ENCODE peak calls at places on chromosomes 4 and X, in six cellular contexts. E is foreskin fibroblast, V is fibroblast of the aortic adventitia, M is HAP-1, Q is aorta, G is fibroblast of pulmonary artery. P is an unnamed sample.

GRCh38 chr4:48329976-48330375 is 11.4 kb upstream of the SLAIN2 start:
- DNase-seq in G (peak), M (no peak), V (peak), E (peak), Q (no peak), P (peak)

GRCh38 chrX:6557690-6558089 is 22.8 kb upstream of the VCX3A start:
- DNase-seq in Q (no peak), M (no peak), V (no peak), E (no peak), G (no peak), P (no peak)

GRCh38 chrX:103518571-103518970 is 718 bp downstream of the RAB40A start:
- DNase-seq in Q (no peak), E (peak), M (no peak), V (no peak), G (peak), P (no peak)

GRCh38 chr4:145680902-145681301 is 956 bp downstream of the C4orf51 start:
- DNase-seq in Q (no peak), M (no peak), G (no peak), V (no peak), E (no peak), P (no peak)

GRCh38 chrX:6225307-6226052 is 3.2 kb downstream of the NLGN4X start:
- DNase-seq in Q (no peak), E (peak), V (no peak), M (no peak), G (no peak), P (no peak)

GRCh38 chrX:154540897-154541535 is 5.6 kb downstream of the G6PD start:
- DNase-seq in Q (no peak), V (no peak), G (no peak), M (no peak), E (no peak), P (no peak)

GRCh38 chrX:46179748-46180147 is 365.5 kb downstream of the ZNF674 start:
- DNase-seq in E (no peak), Q (no peak), G (no peak), V (no peak), M (no peak), P (no peak)

GRCh38 chr4:158630893-158631292 is 40.8 kb downstream of the C4orf46 start:
- DNase-seq in Q (no peak), V (peak), M (no peak), G (peak), E (peak), P (peak)

GRCh38 chr4:148161601-148162000 is 280.6 kb downstream of the NR3C2 start:
- DNase-seq in V (no peak), Q (no peak), E (no peak), M (no peak), G (no peak), P (no peak)

GRCh38 chr4:62970846-62971245 is 1438.4 kb downstream of the TECRL start:
- DNase-seq in V (no peak), E (no peak), G (no peak), Q (no peak), M (no peak), P (no peak)

GRCh38 chr4:178745203-178745602 is 1303.0 kb upstream of the AGA start:
- DNase-seq in E (no peak), G (no peak), Q (no peak), M (no peak), V (no peak), P (no peak)

GRCh38 chr4:38728651-38729141 is 54.1 kb downstream of the TLR10 start:
- DNase-seq in M (no peak), E (no peak), G (no peak), V (no peak), Q (no peak), P (no peak)

GRCh38 chr4:39526810-39527295 is 386 bp downstream of the UGDH start:
- DNase-seq in V (peak), Q (no peak), E (no peak), M (no peak), G (no peak), P (no peak)

GRCh38 chr4:37970702-37971101 is 10.5 kb downstream of the PTTG2 start:
- DNase-seq in Q (peak), M (no peak), G (peak), V (peak), E (peak), P (no peak)

GRCh38 chr4:79865253-79865652 is 207.8 kb downstream of the ANTXR2 start:
- DNase-seq in V (peak), Q (no peak), G (peak), M (no peak), E (peak), P (peak)

GRCh38 chr4:85477538-85477937 is 2.6 kb downstream of the ARHGAP24 start:
- DNase-seq in M (no peak), V (no peak), G (no peak), Q (no peak), E (peak), P (peak)
- H3K4me3 ChIP-seq in M (no peak), V (no peak), G (peak), Q (no peak), E (peak), P (peak)

GRCh38 chrX:155745792-155746191 is 133.0 kb upstream of the TMLHE start:
- DNase-seq in Q (no peak), V (peak), G (peak), M (peak), E (peak), P (no peak)

GRCh38 chrX:155747520-155747919 is 133.6 kb upstream of the VAMP7 start:
- DNase-seq in E (peak), G (peak), Q (no peak), M (no peak), V (no peak), P (no peak)

GRCh38 chrX:155744534-155744933 is 131.8 kb upstream of the TMLHE start:
- DNase-seq in Q (no peak), G (no peak), M (no peak), E (no peak), V (no peak), P (no peak)
- H3K4me3 ChIP-seq in Q (no peak), G (no peak), M (no peak), E (no peak), V (no peak), P (no peak)

GRCh38 chr4:76611164-76611563 is 176.1 kb downstream of the SHROOM3 start:
- DNase-seq in M (no peak), G (peak), E (no peak), Q (no peak), V (peak), P (no peak)

GRCh38 chr4:76614589-76614988 is 179.6 kb downstream of the SHROOM3 start:
- DNase-seq in Q (peak), E (peak), M (no peak), G (no peak), V (peak), P (no peak)

GRCh38 chr4:76607846-76608245 is 172.8 kb downstream of the SHROOM3 start:
- DNase-seq in E (no peak), Q (no peak), M (no peak), G (no peak), V (no peak), P (no peak)

GRCh38 chr4:76610751-76611150 is 175.7 kb downstream of the SHROOM3 start:
- DNase-seq in E (no peak), V (no peak), Q (no peak), G (no peak), M (no peak), P (no peak)

DNA sequence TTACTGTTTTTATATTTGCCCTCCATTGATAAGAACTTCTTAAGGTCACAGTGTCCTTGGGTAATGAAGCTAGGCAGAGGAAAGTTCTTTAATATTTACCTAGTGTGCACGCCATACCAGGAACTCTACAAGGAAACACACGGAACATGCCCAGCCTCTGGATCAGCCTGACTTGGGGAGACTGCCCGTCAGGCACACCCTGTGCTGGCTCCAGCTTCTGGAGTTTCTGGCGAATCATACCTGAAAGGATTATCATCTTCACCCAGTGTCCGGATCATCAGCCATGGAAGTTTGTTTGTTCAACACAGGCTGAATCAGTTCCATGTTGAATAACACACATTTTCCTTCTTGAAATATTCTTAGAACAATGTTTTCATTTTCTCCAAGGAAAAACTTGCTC is 176.6 kb downstream of the SHROOM3 start:
- DNase-seq in G (no peak), V (peak), E (peak), Q (no peak), M (no peak), P (no peak)
- H3K4me3 ChIP-seq in G (no peak), V (peak), E (no peak), Q (no peak), M (no peak), P (no peak)

GRCh38 chr4:56183344-56183959 is 203.8 kb downstream of the AASDH start:
- DNase-seq in E (no peak), Q (peak), M (no peak), V (no peak), G (no peak), P (no peak)
- H3K4me3 ChIP-seq in E (no peak), Q (no peak), M (no peak), V (no peak), G (no peak), P (no peak)

GRCh38 chr4:17583944-17584343 is 6.9 kb downstream of the LAP3 start:
- DNase-seq in Q (no peak), E (no peak), M (no peak), G (no peak), V (no peak), P (no peak)

GRCh38 chr4:17587094-17587822 is 10.3 kb downstream of the LAP3 start:
- DNase-seq in E (no peak), M (no peak), V (no peak), G (no peak), Q (no peak), P (no peak)

GRCh38 chr4:17584502-17585213 is 7.7 kb downstream of the LAP3 start:
- DNase-seq in Q (no peak), M (no peak), G (no peak), V (no peak), E (no peak), P (no peak)

DNA sequence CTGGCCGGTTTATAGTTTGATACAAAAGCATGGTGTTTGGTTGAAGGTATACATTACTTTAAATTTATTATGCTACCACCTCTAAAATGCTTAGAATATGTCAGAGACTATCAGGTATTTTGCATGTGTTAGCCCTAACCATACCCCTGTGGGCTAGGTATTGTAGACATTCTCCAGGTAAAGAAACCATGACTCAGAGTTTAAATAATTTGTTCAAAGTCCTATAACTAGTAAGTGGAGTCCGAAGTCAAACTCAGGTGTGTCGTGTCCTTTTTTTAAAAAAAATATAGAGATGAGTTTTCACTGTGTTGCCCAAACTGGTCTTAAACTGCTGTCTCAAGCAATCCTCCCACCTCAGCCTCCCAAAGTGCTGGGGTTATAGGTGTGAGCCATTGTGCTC is 12.4 kb downstream of the LAP3 start:
- DNase-seq in E (no peak), Q (no peak), M (no peak), G (no peak), V (no peak), P (no peak)
- H3K4me3 ChIP-seq in E (no peak), Q (no peak), M (no peak), G (no peak), V (no peak), P (no peak)

GRCh38 chr4:152352645-152353116 is 183.2 kb downstream of the FBXW7 start:
- DNase-seq in M (peak), Q (no peak), G (peak), V (peak), E (peak), P (peak)

GRCh38 chr4:152359208-152360044 is 176.5 kb downstream of the FBXW7 start:
- DNase-seq in Q (no peak), E (no peak), V (no peak), M (no peak), G (no peak), P (no peak)

GRCh38 chr4:152360045-152360410 is 175.9 kb downstream of the FBXW7 start:
- DNase-seq in V (no peak), M (no peak), E (peak), G (peak), Q (no peak), P (no peak)

GRCh38 chr4:152357206-152357605 is 178.7 kb downstream of the FBXW7 start:
- DNase-seq in Q (no peak), V (no peak), G (peak), M (no peak), E (peak), P (no peak)

GRCh38 chr4:152356428-152357034 is 179.4 kb downstream of the FBXW7 start:
- DNase-seq in E (peak), Q (no peak), G (peak), V (peak), M (no peak), P (no peak)
- H3K4me3 ChIP-seq in E (no peak), Q (no peak), G (no peak), V (no peak), M (no peak), P (no peak)

P was measured in skeletal muscle cell.